ENCODE peak calls at places on chromosomes 11 and 22, in seven cellular contexts. R is CD14-positive monocyte; O is stimulated activated naive CD8-positive, alpha-beta T cell treated with anti-CD3 and anti-CD28 coated beads, Interleukin-15, amount 100 ng/mL, for 72 hours; M is A549; B is GM12865; I is AG08396; F is hepatic stellate cell. W is an unnamed sample.

GRCh38 chr11:59791639-59792038 is 18.9 kb downstream of the MRPL16 start:
- DNase-seq in R (no peak), O (no peak), M (no peak), B (no peak), I (no peak), F (no peak), W (no peak)

GRCh38 chr22:35467788-35468187 is 67.8 kb downstream of the MCM5 start:
- DNase-seq in R (no peak), O (no peak), M (peak; percentile 29), B (no peak), I (peak; percentile 59), F (no peak), W (no peak)

GRCh38 chr11:87251560-87251959 is 213.8 kb downstream of the TMEM135 start:
- DNase-seq in R (no peak), O (no peak), M (no peak), B (no peak), I (no peak), F (no peak), W (no peak)

GRCh38 chr22:45905924-45906865 is 70.8 kb downstream of the WNT7B start:
- DNase-seq in R (no peak), O (no peak), M (no peak), B (no peak), I (peak; percentile 85), F (peak; percentile 88), W (peak; percentile 67)

GRCh38 chr22:50085211-50085999 is at the start of gene MLC1:
- DNase-seq in R (peak; percentile 45), O (peak; percentile 41), M (no peak), B (no peak), I (no peak), F (no peak), W (peak; percentile 92)

GRCh38 chr11:117458275-117459120 is 130.8 kb downstream of the CEP164 start:
- DNase-seq in R (no peak), O (peak; percentile 20), M (no peak), B (peak; percentile 80), I (no peak), F (no peak), W (no peak)

GRCh38 chr11:68312780-68313573 is 586 bp downstream of the LRP5 start:
- DNase-seq in R (no peak), O (peak; percentile 35), M (no peak), B (peak; percentile 38), I (peak; percentile 62), F (peak; percentile 42), W (no peak)

GRCh38 chr11:74366576-74366975 is 31.7 kb downstream of the PGM2L1 start:
- DNase-seq in R (no peak), O (no peak), M (no peak), B (no peak), I (peak; percentile 69), F (peak; percentile 60), W (no peak)

GRCh38 chr11:123405123-123405592 is 24.9 kb upstream of the GRAMD1B start:
- DNase-seq in R (no peak), O (no peak), M (no peak), B (peak; percentile 57), I (no peak), F (no peak), W (no peak)

GRCh38 chr11:34558211-34558610 is 44.6 kb upstream of the ELF5 start:
- DNase-seq in R (no peak), O (no peak), M (no peak), B (no peak), I (no peak), F (no peak), W (no peak)

GRCh38 chr11:44955019-44955738 is 4.5 kb upstream of the TP53I11 start:
- DNase-seq in R (peak; percentile 87), O (no peak), M (peak; percentile 63), B (no peak), I (peak; percentile 86), F (peak; percentile 97), W (peak; percentile 90)

GRCh38 chr22:49969751-49970527 is 9.4 kb downstream of the PIM3 start:
- DNase-seq in R (peak; percentile 48), O (peak; percentile 30), M (no peak), B (no peak), I (no peak), F (no peak), W (no peak)

GRCh38 chr11:124896071-124896750 is 1.5 kb downstream of the ROBO4 start:
- DNase-seq in R (no peak), O (no peak), M (no peak), B (no peak), I (no peak), F (peak; percentile 13), W (no peak)

GRCh38 chr11:128210148-128210940 is 377.0 kb downstream of the ETS1 start:
- DNase-seq in R (no peak), O (no peak), M (peak; percentile 97), B (no peak), I (peak; percentile 79), F (peak; percentile 49), W (no peak)

GRCh38 chr22:37410174-37411055 is 16.9 kb downstream of the ELFN2 start:
- DNase-seq in R (peak; percentile 67), O (no peak), M (no peak), B (no peak), I (no peak), F (no peak), W (no peak)

GRCh38 chr11:59891781-59892181 is 13.2 kb downstream of the OOSP3 start:
- DNase-seq in R (no peak), O (no peak), M (no peak), B (no peak), I (no peak), F (no peak), W (no peak)

GRCh38 chr11:565921-566509 is 5.2 kb downstream of the RASSF7 start:
- DNase-seq in R (no peak), O (no peak), M (no peak), B (no peak), I (no peak), F (no peak), W (no peak)

GRCh38 chr11:83063073-83063754 is 8.5 kb downstream of the RAB30 start:
- DNase-seq in R (no peak), O (no peak), M (no peak), B (peak; percentile 87), I (no peak), F (peak; percentile 42), W (no peak)

GRCh38 chr22:39316440-39317083 is 2.9 kb downstream of the RPL3 start:
- DNase-seq in R (peak; percentile 82), O (peak; percentile 84), M (peak; percentile 86), B (peak; percentile 87), I (peak; percentile 79), F (peak; percentile 85), W (peak; percentile 70)

GRCh38 chr11:70301191-70301590 is 30.7 kb downstream of the PPFIA1 start:
- DNase-seq in R (no peak), O (no peak), M (no peak), B (no peak), I (no peak), F (no peak), W (no peak)

GRCh38 chr11:65417221-65417701 is 5.3 kb upstream of the NEAT1 start:
- DNase-seq in R (no peak), O (peak; percentile 57), M (no peak), B (peak; percentile 50), I (no peak), F (no peak), W (peak; percentile 67)

GRCh38 chr11:1222491-1223345 is at the start of gene MUC5B:
- DNase-seq in R (peak; percentile 40), O (no peak), M (peak; percentile 83), B (no peak), I (no peak), F (no peak), W (no peak)

GRCh38 chr11:15967166-15967565 is 389.2 kb downstream of the SOX6 start:
- DNase-seq in R (no peak), O (no peak), M (peak; percentile 80), B (peak; percentile 33), I (no peak), F (no peak), W (no peak)

GRCh38 chr11:11171285-11171684 is 181.8 kb downstream of the CSNK2A3 start:
- DNase-seq in R (no peak), O (no peak), M (no peak), B (no peak), I (no peak), F (no peak), W (no peak)

GRCh38 chr22:35604671-35605457 is 12.3 kb downstream of the MB start:
- DNase-seq in R (no peak), O (peak; percentile 21), M (no peak), B (no peak), I (no peak), F (no peak), W (peak; percentile 73)

GRCh38 chr11:132962026-132962425 is 570.3 kb downstream of the OPCML start:
- DNase-seq in R (no peak), O (no peak), M (no peak), B (peak; percentile 11), I (peak; percentile 83), F (peak; percentile 23), W (no peak)

GRCh38 chr11:2691991-2692841 is 7.6 kb downstream of the KCNQ1OT1 start:
- DNase-seq in R (peak; percentile 18), O (no peak), M (no peak), B (peak; percentile 18), I (no peak), F (no peak), W (no peak)

GRCh38 chr11:61587951-61588695 is 7.2 kb upstream of the SYT7 start:
- DNase-seq in R (no peak), O (peak; percentile 57), M (peak; percentile 30), B (peak; percentile 12), I (peak; percentile 57), F (peak; percentile 70), W (no peak)

GRCh38 chr11:126173257-126173656 is 38.2 kb downstream of the RPUSD4 start:
- DNase-seq in R (no peak), O (no peak), M (no peak), B (peak; percentile 9), I (no peak), F (no peak), W (no peak)

GRCh38 chr22:49199224-49199623 is 628.4 kb downstream of the BRD1 start:
- DNase-seq in R (no peak), O (no peak), M (no peak), B (no peak), I (no peak), F (no peak), W (no peak)

W was measured in HL-60.